ENCODE peak calls at places on chromosome 9, in nine cellular contexts. E is lower leg skin, C is AG09309, W is OCI-LY7, G is A549, A is IMR-90, T is psoas muscle, D is fibroblast of lung, N is fibroblast of pulmonary artery. Q is an unnamed sample.

GRCh38 chr9:123662057-123662776 is 267.7 kb downstream of the DENND1A start:
- DNase-seq in D (no peak), A (no peak), C (no peak), E (no peak), G (no peak), T (no peak), W (no peak), N (no peak), Q (no peak)

GRCh38 chr9:109214414-109214813 is 47.4 kb upstream of the FRRS1L start:
- DNase-seq in D (no peak), E (peak; percentile 37), W (no peak), A (no peak), C (no peak), N (no peak), T (no peak), G (no peak), Q (no peak)

GRCh38 chr9:123832858-123833257 is 97.1 kb downstream of the DENND1A start:
- DNase-seq in T (no peak), D (no peak), W (no peak), G (no peak), C (no peak), A (no peak), E (no peak), N (no peak), Q (no peak)

GRCh38 chr9:83027153-83027867 is 35.6 kb downstream of the RASEF start:
- DNase-seq in G (peak; percentile 83), D (peak; percentile 54), N (peak; percentile 37), W (no peak), E (no peak), A (peak; percentile 90), C (peak; percentile 52), T (no peak), Q (peak; percentile 88)

GRCh38 chr9:19375536-19375935 is 4.5 kb downstream of the RPS6 start:
- DNase-seq in G (no peak), C (no peak), D (no peak), E (no peak), A (peak; percentile 58), W (no peak), T (no peak), N (peak; percentile 54), Q (peak; percentile 26)

GRCh38 chr9:134957165-134957944 is 39.6 kb upstream of the FCN1 start:
- DNase-seq in T (peak; percentile 27), G (no peak), N (no peak), W (no peak), C (no peak), E (peak; percentile 59), A (no peak), D (no peak), Q (no peak)

GRCh38 chr9:83701769-83702168 is 6.0 kb downstream of the UBQLN1 start:
- DNase-seq in N (peak; percentile 65), G (peak; percentile 11), D (peak; percentile 48), T (no peak), E (no peak), W (peak; percentile 34), C (peak; percentile 59), A (peak; percentile 54), Q (peak; percentile 84)

GRCh38 chr9:71725590-71726338 is 42.5 kb downstream of the CEMIP2 start:
- DNase-seq in A (peak; percentile 90), W (no peak), N (peak; percentile 78), C (peak; percentile 91), T (no peak), D (peak; percentile 40), G (peak; percentile 93), E (no peak), Q (peak; percentile 83)

GRCh38 chr9:126326228-126327015 is at the start of gene MVB12B:
- DNase-seq in N (no peak), E (peak; percentile 86), T (peak; percentile 78), W (peak; percentile 8), G (peak; percentile 20), A (peak; percentile 8), D (no peak), C (no peak), Q (no peak)

GRCh38 chr9:34253460-34253837 is 74.6 kb downstream of the UBAP1 start:
- DNase-seq in A (peak; percentile 70), G (peak; percentile 54), E (peak; percentile 83), C (peak; percentile 35), N (peak; percentile 69), W (no peak), D (peak; percentile 70), T (no peak), Q (peak; percentile 78)

GRCh38 chr9:33614001-33614687 is 90.1 kb downstream of the ANKRD18B start:
- DNase-seq in D (no peak), N (no peak), W (no peak), A (no peak), G (no peak), C (no peak), T (no peak), E (no peak), Q (no peak)

GRCh38 chr9:89779816-89780215 is 175.0 kb downstream of the GADD45G start:
- DNase-seq in D (no peak), N (no peak), E (no peak), A (no peak), C (no peak), W (no peak), T (no peak), G (no peak), Q (peak; percentile 54)

GRCh38 chr9:33128570-33128969 is 38.6 kb downstream of the B4GALT1 start:
- DNase-seq in D (no peak), E (no peak), T (no peak), C (no peak), W (no peak), G (no peak), A (no peak), N (no peak), Q (no peak)

GRCh38 chr9:3646226-3646625 is 120.4 kb upstream of the RFX3 start:
- DNase-seq in G (no peak), N (no peak), A (no peak), T (no peak), D (no peak), W (no peak), C (no peak), E (no peak), Q (no peak)

GRCh38 chr9:72602629-72603028 is 81.2 kb downstream of the TMC1 start:
- DNase-seq in C (no peak), E (no peak), N (peak; percentile 14), D (peak; percentile 44), G (no peak), T (no peak), W (no peak), A (peak; percentile 45), Q (peak; percentile 72)

GRCh38 chr9:93064392-93065124 is 6.1 kb downstream of the SUSD3 start:
- DNase-seq in T (peak; percentile 57), N (no peak), D (no peak), W (peak; percentile 98), E (no peak), G (no peak), C (no peak), A (no peak), Q (peak; percentile 38)

GRCh38 chr9:23621924-23622323 is 204.1 kb downstream of the ELAVL2 start:
- DNase-seq in T (no peak), A (no peak), D (no peak), G (no peak), W (no peak), N (no peak), E (no peak), C (no peak), Q (no peak)

GRCh38 chr9:36100532-36100931 is 36.0 kb upstream of the GLIPR2 start:
- DNase-seq in W (no peak), T (no peak), N (peak; percentile 37), C (no peak), E (no peak), D (no peak), A (peak; percentile 52), G (no peak), Q (peak; percentile 23)
- TF ChIP-seq CTCF in W (no peak), T (no peak), N (peak; percentile 19), C (peak; percentile 36), E (no peak), D (no peak), A (peak; percentile 22), G (no peak), Q (peak; percentile 13)

GRCh38 chr9:137439158-137439714 is 1.9 kb downstream of the ENTPD8 start:
- DNase-seq in G (no peak), T (peak; percentile 37), N (no peak), E (peak; percentile 83), A (no peak), D (no peak), W (no peak), C (no peak), Q (no peak)
- H3K4me3 ChIP-seq in G (no peak overlapping the region), T (no peak overlapping the region), N (no peak overlapping the region), E (no peak overlapping the region), A (no peak overlapping the region), D (no peak overlapping the region), W (no peak overlapping the region), C (no peak overlapping the region), Q (no peak overlapping the region)

DNA sequence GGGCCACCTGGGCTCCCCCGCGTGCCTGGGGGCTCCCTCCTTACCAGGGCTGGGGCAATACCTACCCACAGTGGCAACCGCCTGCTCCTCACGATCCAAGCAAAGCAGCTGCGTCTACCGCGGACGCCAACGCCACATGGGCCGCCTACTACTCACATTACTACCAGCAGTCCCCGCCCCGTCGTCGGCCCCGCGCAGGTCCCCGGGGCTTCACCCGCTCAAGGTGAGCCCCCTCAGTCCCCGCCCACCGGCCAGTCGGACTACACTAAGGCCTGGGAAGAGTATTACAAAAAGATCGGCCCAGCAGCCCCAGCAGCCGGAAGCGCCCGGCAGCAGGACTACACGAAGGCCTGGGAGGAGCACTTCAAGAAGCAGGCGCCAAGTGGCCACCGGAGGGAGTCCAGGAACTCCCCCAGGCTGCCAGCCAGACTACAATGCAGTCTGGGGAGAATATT is 106.0 kb upstream of the MTAP start:
- DNase-seq in G (peak; percentile 70), A (no peak), N (no peak), T (peak; percentile 43), W (peak; percentile 4), C (no peak), D (no peak), E (no peak), Q (no peak)
- TF ChIP-seq CTCF in G (no peak), A (peak; percentile 18), N (peak; percentile 17), T (no peak), W (no peak), C (no peak), D (no peak), E (no peak), Q (peak; percentile 1)

GRCh38 chr9:12773562-12773961 is 1.3 kb upstream of the LURAP1L start:
- DNase-seq in W (no peak), D (peak; percentile 87), N (no peak), C (no peak), T (no peak), E (no peak), A (peak; percentile 49), G (no peak), Q (no peak)

GRCh38 chr9:12775373-12775962 is 648 bp downstream of the LURAP1L start:
- DNase-seq in G (no peak), C (no peak), E (no peak), T (no peak), A (no peak), D (no peak), N (no peak), W (no peak), Q (no peak)

GRCh38 chr9:12775963-12776774 is 1.3 kb downstream of the LURAP1L start:
- DNase-seq in E (peak; percentile 96), T (peak; percentile 86), G (peak; percentile 93), A (peak; percentile 89), D (peak; percentile 95), C (peak; percentile 55), N (peak; percentile 93), W (no peak), Q (peak; percentile 92)

GRCh38 chr9:12776775-12777055 is 1.9 kb downstream of the LURAP1L start:
- DNase-seq in E (no peak), D (peak; percentile 56), A (peak; percentile 63), N (peak; percentile 52), W (no peak), C (no peak), G (no peak), T (no peak), Q (peak; percentile 71)

GRCh38 chr9:12774861-12775367 is at the start of gene LURAP1L:
- DNase-seq in A (peak; percentile 83), T (no peak), E (no peak), D (peak; percentile 94), N (peak; percentile 80), W (no peak), C (no peak), G (peak; percentile 86), Q (peak; percentile 86)
- H3K4me3 ChIP-seq in A (peak within 1 kb of the TSS; percentile 91), T (peak within 1 kb of the TSS; percentile 82), E (peak within 1 kb of the TSS; percentile 76), D (peak within 1 kb of the TSS; percentile 76), N (peak within 1 kb of the TSS; percentile 80), W (no peak within 1 kb of the TSS), C (peak within 1 kb of the TSS; percentile 88), G (peak within 1 kb of the TSS; percentile 67), Q (peak within 1 kb of the TSS; percentile 83)